ENCODE peak calls at places on chromosome X, in four cellular contexts. Q, L, U and G are unnamed samples. For H3K36me3, the result is how much of the 10 kb centered on the place peaks cover.

GRCh38 chrX:41259516-41259915 is 74.4 kb upstream of the DDX3X start:
- DNase-seq in U (no peak), Q (peak), L (no peak), G (no peak)

GRCh38 chrX:138748480-138748879 is 37.0 kb upstream of the FGF13 start:
- DNase-seq in L (no peak), U (no peak), Q (no peak), G (no peak)

GRCh38 chrX:74419861-74420193 is 1.5 kb upstream of the SLC16A2 start:
- DNase-seq in Q (no peak), L (no peak), U (no peak), G (no peak)

GRCh38 chrX:11899091-11899490 is 141.1 kb downstream of the MSL3 start:
- DNase-seq in L (no peak), Q (no peak), U (no peak), G (no peak)

GRCh38 chrX:1305411-1305810 is 31.2 kb upstream of the IL3RA start:
- DNase-seq in Q (no peak), U (no peak), L (no peak), G (no peak)

GRCh38 chrX:19849433-19850190 is 37.8 kb downstream of the SH3KBP1 start:
- DNase-seq in L (no peak), Q (no peak), U (no peak), G (no peak)

GRCh38 chrX:14922437-14922836 is 49.2 kb downstream of the MOSPD2 start:
- DNase-seq in Q (no peak), U (no peak), L (no peak), G (no peak)

GRCh38 chrX:22742174-22742573 is 257.6 kb upstream of the DDX53 start:
- DNase-seq in L (no peak), Q (no peak), U (no peak), G (no peak)

GRCh38 chrX:78708830-78709229 is 38.7 kb upstream of the LPAR4 start:
- DNase-seq in L (no peak), U (no peak), Q (no peak), G (no peak)

GRCh38 chrX:13990126-13990525 is 39.6 kb downstream of the GEMIN8 start:
- DNase-seq in L (no peak), U (no peak), Q (no peak), G (no peak)

GRCh38 chrX:12567857-12568256 is 223.4 kb upstream of the PRPS2 start:
- DNase-seq in U (no peak), L (no peak), Q (no peak), G (no peak)

GRCh38 chrX:109345866-109346265 is 136.0 kb downstream of the GUCY2F start:
- DNase-seq in U (no peak), L (no peak), Q (no peak), G (no peak)

GRCh38 chrX:38271154-38271716 is 50.6 kb upstream of the SRPX start:
- DNase-seq in Q (no peak), U (no peak), L (no peak), G (no peak)

GRCh38 chrX:54043084-54043483 is 1.2 kb downstream of the PHF8 start:
- DNase-seq in U (no peak), Q (no peak), L (no peak), G (no peak)

GRCh38 chrX:107451754-107452153 is 2.3 kb downstream of the FRMPD3 start:
- DNase-seq in Q (no peak), U (no peak), L (no peak), G (no peak)

GRCh38 chrX:19839770-19840254 is 47.6 kb downstream of the SH3KBP1 start:
- DNase-seq in U (no peak), L (peak), Q (no peak), G (no peak)

GRCh38 chrX:112147206-112147605 is 64.6 kb upstream of the TRPC5 start:
- DNase-seq in U (peak), Q (no peak), L (no peak), G (peak)

GRCh38 chrX:13669246-13669689 is 16.3 kb downstream of the TCEANC start:
- DNase-seq in L (peak), U (peak), Q (peak), G (no peak)

GRCh38 chrX:109880629-109881028 is 122.3 kb upstream of the TMEM164 start:
- DNase-seq in U (no peak), Q (peak), L (no peak), G (no peak)

GRCh38 chrX:54248309-54248708 is 65.3 kb upstream of the FAM120C start:
- DNase-seq in U (no peak), Q (peak), L (peak), G (peak)

GRCh38 chrX:1468250-1468772 is 15.6 kb upstream of the ASMTL start:
- DNase-seq in L (no peak), U (no peak), Q (no peak), G (no peak)

GRCh38 chrX:129649268-129650182 is 5.2 kb downstream of the APLN start:
- DNase-seq in Q (no peak), U (no peak), L (no peak), G (no peak)

GRCh38 chrX:39335447-39336235 is 534.4 kb downstream of the MID1IP1 start:
- DNase-seq in L (no peak), U (no peak), Q (no peak), G (no peak)

GRCh38 chrX:115949900-115950822 is 220.4 kb upstream of the AGTR2 start:
- DNase-seq in Q (peak), L (no peak), U (no peak), G (no peak)

GRCh38 chrX:119853449-119853848 is 686 bp upstream of the UPF3B start:
- DNase-seq in U (no peak), Q (no peak), L (no peak), G (no peak)

GRCh38 chrX:39674771-39675553 is 422.8 kb downstream of the BCOR start:
- DNase-seq in U (no peak), L (no peak), Q (no peak), G (no peak)

GRCh38 chrX:23202316-23202715 is 132.3 kb upstream of the PTCHD1 start:
- DNase-seq in Q (no peak), L (no peak), U (no peak), G (no peak)

GRCh38 chrX:56107320-56107719 is 124.8 kb upstream of the KLF8 start:
- DNase-seq in Q (no peak), L (no peak), U (no peak), G (no peak)

GRCh38 chrX:47854474-47854873 is 17.8 kb downstream of the ZNF81 start:
- DNase-seq in U (no peak), L (no peak), Q (no peak), G (no peak)
- TF ChIP-seq TCF7L2 in U (no peak), L (no peak), Q (no peak), G (no peak)

GRCh38 chrX:154437398-154437752 is 421 bp downstream of the GDI1 start:
- DNase-seq in U (no peak), Q (no peak), L (no peak), G (no peak)
- H3K36me3 ChIP-seq in U (half or more), Q (under half), L (under half), G (under half)

GRCh38 chrX:133290076-133290475 is 71.9 kb upstream of the TFDP3 start:
- DNase-seq in U (no peak), L (no peak), Q (no peak), G (no peak)
- TF ChIP-seq TCF7L2 in U (no peak), L (no peak), Q (no peak), G (no peak)

GRCh38 chrX:118615141-118615540 is 112.3 kb upstream of the IL13RA1 start:
- DNase-seq in L (no peak), U (no peak), Q (no peak), G (no peak)
- H3K36me3 ChIP-seq in L (under half), U (half or more), Q (under half), G (under half)

DNA sequence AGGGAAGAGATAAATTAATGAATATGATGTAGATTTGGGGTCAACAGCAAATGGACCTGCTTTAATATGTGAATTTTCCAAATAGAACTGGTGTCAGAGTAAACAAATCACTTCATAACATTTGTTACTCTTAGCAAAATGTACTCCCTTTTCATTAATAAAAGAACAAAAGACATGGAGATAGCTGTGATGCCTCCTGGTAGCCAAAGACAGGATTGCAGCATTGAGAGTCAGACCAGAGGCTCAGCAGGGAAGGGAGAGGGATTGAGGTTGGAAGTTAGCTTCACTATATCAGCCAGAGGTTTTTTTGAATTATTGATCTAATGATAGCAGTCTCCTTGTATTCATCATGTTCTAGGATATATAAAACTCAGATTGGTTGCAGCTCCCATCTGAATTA is 17.4 kb upstream of the RAB40A start:
- DNase-seq in L (no peak), Q (no peak), U (no peak), G (no peak)
- TF ChIP-seq TCF7L2 in L (no peak), Q (no peak), U (no peak), G (no peak)

DNA sequence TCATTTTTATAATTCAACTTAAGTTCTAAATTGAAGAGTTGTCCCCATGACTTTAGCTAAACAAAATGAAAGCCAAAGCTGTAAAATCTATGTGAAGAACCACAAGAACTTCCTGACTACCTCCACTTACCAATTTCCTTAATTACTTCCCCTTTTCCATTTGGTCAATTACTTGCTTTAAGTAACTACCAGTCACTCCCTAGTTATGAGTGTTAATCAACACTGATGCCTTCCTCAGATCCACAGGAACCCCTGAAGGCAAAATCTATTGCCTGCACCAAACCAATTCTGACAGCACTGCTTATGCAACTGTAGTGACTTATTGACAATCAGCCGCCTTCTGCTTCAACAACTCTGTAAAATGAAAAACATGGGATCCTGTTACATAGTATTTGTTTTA is 10.5 kb downstream of the RBMX start:
- DNase-seq in Q (no peak), U (no peak), L (no peak), G (no peak)
- H3K36me3 ChIP-seq in Q (under half), U (half or more), L (under half), G (under half)